ENCODE peak calls at places on chromosomes 16 and 17, in five cellular contexts. One of them, this sample, is unnamed.

GRCh38 chr17:57902800-57903759 is 52.1 kb downstream of the CUEDC1 start:
- DNase-seq in OCI-LY7: peak
- DNase-seq in fibroblast of pulmonary artery: peak
- DNase-seq in fibroblast of mammary gland: peak
- DNase-seq in psoas muscle: peak
- DNase-seq in this sample: peak

GRCh38 chr16:27284865-27285675 is 16.5 kb upstream of the NSMCE1 start:
- DNase-seq in OCI-LY7: no peak
- DNase-seq in fibroblast of pulmonary artery: no peak
- DNase-seq in fibroblast of mammary gland: no peak
- DNase-seq in psoas muscle: no peak
- DNase-seq in this sample: no peak

GRCh38 chr16:81485824-81486554 is 41.4 kb downstream of the CMIP start:
- DNase-seq in OCI-LY7: no peak
- DNase-seq in fibroblast of pulmonary artery: peak
- DNase-seq in fibroblast of mammary gland: peak
- DNase-seq in psoas muscle: peak
- DNase-seq in this sample: peak

GRCh38 chr16:12137344-12138094 is 161.0 kb downstream of the SNX29 start:
- DNase-seq in OCI-LY7: no peak
- DNase-seq in fibroblast of pulmonary artery: no peak
- DNase-seq in fibroblast of mammary gland: no peak
- DNase-seq in psoas muscle: no peak
- DNase-seq in this sample: no peak

GRCh38 chr17:4176803-4177472 is 33.9 kb downstream of the CYB5D2 start:
- DNase-seq in OCI-LY7: no peak
- DNase-seq in fibroblast of pulmonary artery: no peak
- DNase-seq in fibroblast of mammary gland: no peak
- DNase-seq in psoas muscle: no peak
- DNase-seq in this sample: no peak

GRCh38 chr16:18933501-18933900 is 7.3 kb upstream of the SMG1 start:
- DNase-seq in OCI-LY7: no peak
- DNase-seq in fibroblast of pulmonary artery: no peak
- DNase-seq in fibroblast of mammary gland: no peak
- DNase-seq in psoas muscle: no peak
- DNase-seq in this sample: no peak

GRCh38 chr16:66921758-66922450 is 3.2 kb upstream of the CDH16 start:
- DNase-seq in OCI-LY7: no peak
- DNase-seq in fibroblast of pulmonary artery: no peak
- DNase-seq in fibroblast of mammary gland: no peak
- DNase-seq in psoas muscle: peak
- DNase-seq in this sample: no peak

GRCh38 chr17:82586576-82587233 is 61.5 kb downstream of the WDR45B start:
- DNase-seq in OCI-LY7: no peak
- DNase-seq in fibroblast of pulmonary artery: no peak
- DNase-seq in fibroblast of mammary gland: no peak
- DNase-seq in psoas muscle: no peak
- DNase-seq in this sample: no peak

GRCh38 chr16:4382795-4383357 is 11.2 kb downstream of the VASN start:
- DNase-seq in OCI-LY7: no peak
- DNase-seq in fibroblast of pulmonary artery: no peak
- DNase-seq in fibroblast of mammary gland: no peak
- DNase-seq in psoas muscle: no peak
- DNase-seq in this sample: no peak

GRCh38 chr16:1288813-1289479 is 20.5 kb upstream of the UBE2I start:
- DNase-seq in OCI-LY7: peak
- DNase-seq in fibroblast of pulmonary artery: no peak
- DNase-seq in fibroblast of mammary gland: no peak
- DNase-seq in psoas muscle: no peak
- DNase-seq in this sample: no peak

GRCh38 chr16:1290860-1291575 is 18.4 kb upstream of the UBE2I start:
- DNase-seq in OCI-LY7: no peak
- DNase-seq in fibroblast of pulmonary artery: no peak
- DNase-seq in fibroblast of mammary gland: no peak
- DNase-seq in psoas muscle: no peak
- DNase-seq in this sample: no peak

GRCh38 chr16:15536813-15537212 is 102.4 kb downstream of the BMERB1 start:
- DNase-seq in OCI-LY7: no peak
- DNase-seq in fibroblast of pulmonary artery: no peak
- DNase-seq in fibroblast of mammary gland: no peak
- DNase-seq in psoas muscle: no peak
- DNase-seq in this sample: no peak

GRCh38 chr16:69522732-69523404 is 42.9 kb upstream of the NFAT5 start:
- DNase-seq in OCI-LY7: peak
- DNase-seq in fibroblast of pulmonary artery: no peak
- DNase-seq in fibroblast of mammary gland: no peak
- DNase-seq in psoas muscle: no peak
- DNase-seq in this sample: no peak

DNA sequence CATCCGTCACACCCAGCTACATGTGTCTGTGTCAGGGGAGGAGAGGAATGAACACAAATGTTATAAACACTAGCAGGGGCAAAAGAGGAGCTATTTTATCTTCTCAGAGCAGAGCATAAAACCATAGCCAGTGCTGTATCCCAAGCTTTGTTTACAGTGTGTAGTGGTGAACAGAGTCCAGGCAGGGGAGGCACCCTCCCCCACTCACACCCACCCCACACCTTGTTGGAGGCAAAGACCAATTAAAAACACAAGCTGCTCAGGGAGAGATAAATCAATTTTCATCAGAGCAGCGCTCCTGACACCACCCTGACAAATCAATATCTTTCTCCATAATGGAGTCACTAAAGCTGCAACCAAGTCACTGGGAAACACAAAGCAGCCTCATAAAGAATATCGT is 132.6 kb upstream of the CCL2 start:
- DNase-seq in OCI-LY7: no peak
- DNase-seq in fibroblast of pulmonary artery: no peak
- DNase-seq in fibroblast of mammary gland: no peak
- DNase-seq in psoas muscle: no peak
- DNase-seq in this sample: no peak
- H3K4me3 ChIP-seq in OCI-LY7: no peak
- H3K4me3 ChIP-seq in fibroblast of pulmonary artery: no peak
- H3K4me3 ChIP-seq in fibroblast of mammary gland: no peak
- H3K4me3 ChIP-seq in psoas muscle: no peak
- H3K4me3 ChIP-seq in this sample: no peak

GRCh38 chr17:19744922-19745757 is 3.0 kb downstream of the ALDH3A1 start:
- DNase-seq in OCI-LY7: peak
- DNase-seq in fibroblast of pulmonary artery: peak
- DNase-seq in fibroblast of mammary gland: peak
- DNase-seq in psoas muscle: peak
- DNase-seq in this sample: peak
- TF ChIP-seq CTCF in OCI-LY7: peak
- TF ChIP-seq CTCF in fibroblast of pulmonary artery: peak
- TF ChIP-seq CTCF in fibroblast of mammary gland: peak
- TF ChIP-seq CTCF in psoas muscle: peak
- TF ChIP-seq CTCF in this sample: peak

GRCh38 chr16:6018848-6019489 is 921.4 kb upstream of the EEF2KMT start:
- DNase-seq in OCI-LY7: no peak
- DNase-seq in fibroblast of pulmonary artery: no peak
- DNase-seq in fibroblast of mammary gland: no peak
- DNase-seq in psoas muscle: no peak
- DNase-seq in this sample: no peak
- H3K4me3 ChIP-seq in OCI-LY7: no peak
- H3K4me3 ChIP-seq in fibroblast of pulmonary artery: no peak
- H3K4me3 ChIP-seq in fibroblast of mammary gland: no peak
- H3K4me3 ChIP-seq in psoas muscle: no peak
- H3K4me3 ChIP-seq in this sample: no peak

DNA sequence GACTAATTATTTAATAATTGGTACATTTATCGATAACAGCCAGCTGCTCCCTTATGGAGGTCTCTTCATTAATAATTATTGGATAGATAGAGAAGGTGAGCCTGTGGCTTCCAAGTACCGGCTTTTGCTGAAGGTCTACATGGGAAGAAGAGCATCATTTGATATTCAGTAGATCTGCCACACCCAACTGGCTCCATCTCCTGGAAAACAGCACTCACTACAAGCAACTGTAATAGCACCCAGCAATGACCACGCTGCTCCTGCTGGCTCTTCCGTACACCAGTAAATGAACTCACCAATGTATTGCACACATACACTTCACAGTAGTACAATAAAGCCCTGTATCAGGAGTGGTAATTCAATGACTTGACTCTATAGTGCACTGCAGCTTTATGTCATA is 19.5 kb downstream of the MARVELD3 start:
- DNase-seq in OCI-LY7: peak
- DNase-seq in fibroblast of pulmonary artery: peak
- DNase-seq in fibroblast of mammary gland: peak
- DNase-seq in psoas muscle: no peak
- DNase-seq in this sample: peak
- TF ChIP-seq CTCF in OCI-LY7: peak
- TF ChIP-seq CTCF in fibroblast of pulmonary artery: peak
- TF ChIP-seq CTCF in fibroblast of mammary gland: peak
- TF ChIP-seq CTCF in psoas muscle: no peak
- TF ChIP-seq CTCF in this sample: peak

GRCh38 chr17:12664894-12665262 is 812 bp upstream of the MYOCD start:
- DNase-seq in OCI-LY7: no peak
- DNase-seq in fibroblast of pulmonary artery: no peak
- DNase-seq in fibroblast of mammary gland: no peak
- DNase-seq in psoas muscle: no peak
- DNase-seq in this sample: no peak
- H3K4me3 ChIP-seq in OCI-LY7: no peak
- H3K4me3 ChIP-seq in fibroblast of pulmonary artery: peak
- H3K4me3 ChIP-seq in fibroblast of mammary gland: peak
- H3K4me3 ChIP-seq in psoas muscle: peak
- H3K4me3 ChIP-seq in this sample: peak

GRCh38 chr16:48269011-48269410 is 21.7 kb upstream of the ABCC11 start:
- DNase-seq in OCI-LY7: no peak
- DNase-seq in fibroblast of pulmonary artery: no peak
- DNase-seq in fibroblast of mammary gland: no peak
- DNase-seq in psoas muscle: no peak
- DNase-seq in this sample: no peak

GRCh38 chr16:48274476-48274875 is 27.1 kb upstream of the ABCC11 start:
- DNase-seq in OCI-LY7: no peak
- DNase-seq in fibroblast of pulmonary artery: no peak
- DNase-seq in fibroblast of mammary gland: no peak
- DNase-seq in psoas muscle: no peak
- DNase-seq in this sample: no peak

GRCh38 chr16:48272837-48273421 is 25.6 kb upstream of the ABCC11 start:
- DNase-seq in OCI-LY7: no peak
- DNase-seq in fibroblast of pulmonary artery: no peak
- DNase-seq in fibroblast of mammary gland: no peak
- DNase-seq in psoas muscle: no peak
- DNase-seq in this sample: peak

GRCh38 chr16:48276102-48276501 is 28.8 kb upstream of the ABCC11 start:
- DNase-seq in OCI-LY7: no peak
- DNase-seq in fibroblast of pulmonary artery: no peak
- DNase-seq in fibroblast of mammary gland: peak
- DNase-seq in psoas muscle: no peak
- DNase-seq in this sample: no peak

DNA sequence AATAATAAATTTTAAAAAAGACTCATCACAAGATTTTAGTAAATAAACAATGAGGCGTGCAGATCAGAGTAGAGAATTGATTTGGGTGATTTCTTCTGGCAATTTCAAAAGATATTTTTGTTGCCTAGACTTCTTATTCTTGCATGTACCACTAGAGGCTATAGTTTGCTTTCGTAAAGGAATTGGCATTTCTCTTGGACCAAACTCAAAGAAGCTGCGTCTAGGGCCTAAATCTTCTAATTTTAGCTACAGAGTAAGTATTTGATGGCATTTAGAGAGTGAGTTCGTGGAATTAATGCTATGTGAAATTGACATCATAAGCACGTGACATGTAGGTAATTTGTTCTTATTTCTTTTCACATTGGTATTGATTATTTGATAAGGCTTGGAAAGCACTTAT is 24.4 kb upstream of the ABCC11 start:
- DNase-seq in OCI-LY7: no peak
- DNase-seq in fibroblast of pulmonary artery: peak
- DNase-seq in fibroblast of mammary gland: no peak
- DNase-seq in psoas muscle: no peak
- DNase-seq in this sample: peak
- TF ChIP-seq CTCF in OCI-LY7: no peak
- TF ChIP-seq CTCF in fibroblast of pulmonary artery: peak
- TF ChIP-seq CTCF in fibroblast of mammary gland: peak
- TF ChIP-seq CTCF in psoas muscle: peak
- TF ChIP-seq CTCF in this sample: peak

DNA sequence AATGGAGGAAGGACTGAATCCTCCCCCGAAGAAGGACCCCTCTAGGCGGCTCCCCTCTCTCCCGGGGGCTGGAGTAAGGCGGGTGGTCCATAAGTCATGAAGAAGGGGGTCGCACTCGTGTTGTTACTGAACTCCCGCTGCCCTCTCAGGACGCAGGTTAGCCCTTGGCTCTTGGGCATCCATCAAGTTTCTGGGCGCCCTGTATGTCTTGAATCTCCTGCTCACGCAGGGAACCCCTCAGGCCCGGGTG is 916 bp downstream of the TRAF4 start:
- DNase-seq in OCI-LY7: peak
- DNase-seq in fibroblast of pulmonary artery: no peak
- DNase-seq in fibroblast of mammary gland: no peak
- DNase-seq in psoas muscle: no peak
- DNase-seq in this sample: no peak
- H3K4me3 ChIP-seq in OCI-LY7: peak
- H3K4me3 ChIP-seq in fibroblast of pulmonary artery: peak
- H3K4me3 ChIP-seq in fibroblast of mammary gland: peak
- H3K4me3 ChIP-seq in psoas muscle: peak
- H3K4me3 ChIP-seq in this sample: peak

DNA sequence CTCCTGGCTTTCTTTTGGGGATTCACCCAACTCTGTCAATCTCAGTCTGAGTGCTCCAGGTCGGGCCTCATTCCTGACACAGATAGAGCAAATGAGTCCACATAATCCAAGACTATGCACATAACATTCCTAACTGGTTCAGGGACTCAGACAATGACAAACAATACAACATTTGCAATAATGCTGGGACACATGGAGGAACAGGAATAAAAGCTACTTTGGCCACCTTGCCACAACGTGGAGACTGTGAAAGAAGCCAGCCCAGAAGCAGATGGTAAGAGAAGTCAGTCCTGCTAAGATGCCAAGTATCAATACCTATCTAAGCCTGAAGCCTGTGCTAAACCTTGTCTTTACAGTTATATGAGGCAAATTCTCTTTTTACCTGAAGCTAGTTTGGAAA is 39.0 kb downstream of the GLG1 start:
- DNase-seq in OCI-LY7: no peak
- DNase-seq in fibroblast of pulmonary artery: no peak
- DNase-seq in fibroblast of mammary gland: no peak
- DNase-seq in psoas muscle: no peak
- DNase-seq in this sample: no peak
- TF ChIP-seq CTCF in OCI-LY7: no peak
- TF ChIP-seq CTCF in fibroblast of pulmonary artery: no peak
- TF ChIP-seq CTCF in fibroblast of mammary gland: no peak
- TF ChIP-seq CTCF in psoas muscle: no peak
- TF ChIP-seq CTCF in this sample: no peak

DNA sequence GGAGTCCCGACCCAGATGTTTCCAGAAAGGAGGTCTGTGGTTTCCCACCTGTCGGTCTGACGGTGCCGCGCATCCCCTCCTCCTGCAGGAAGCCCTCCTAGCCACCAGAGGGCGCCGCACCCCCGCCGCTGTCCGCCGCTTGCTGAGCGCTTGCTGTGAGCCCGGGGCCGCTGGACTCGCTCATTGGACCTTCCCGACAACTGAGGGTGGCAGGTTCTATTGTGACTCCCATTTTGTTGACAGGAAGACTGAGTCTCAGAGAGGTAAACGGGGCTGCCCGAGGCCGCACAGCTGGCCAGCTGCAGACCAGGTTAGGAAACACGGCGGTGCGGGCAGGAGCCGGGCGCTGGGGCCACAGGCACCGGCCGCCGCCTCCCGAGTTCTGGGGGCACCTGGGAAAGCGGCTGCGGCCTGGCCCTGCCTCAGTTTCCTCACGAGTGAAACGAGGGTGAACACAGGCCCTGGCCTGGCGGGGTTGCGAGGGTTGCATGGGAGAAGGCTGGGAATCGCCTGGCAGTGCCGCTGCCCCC is 191.1 kb upstream of the CIBAR2 start:
- DNase-seq in OCI-LY7: peak
- DNase-seq in fibroblast of pulmonary artery: peak
- DNase-seq in fibroblast of mammary gland: no peak
- DNase-seq in psoas muscle: peak
- DNase-seq in this sample: no peak
- H3K4me3 ChIP-seq in OCI-LY7: peak
- H3K4me3 ChIP-seq in fibroblast of pulmonary artery: no peak
- H3K4me3 ChIP-seq in fibroblast of mammary gland: no peak
- H3K4me3 ChIP-seq in psoas muscle: no peak
- H3K4me3 ChIP-seq in this sample: no peak

This sample was measured in fibroblast of the aortic adventitia.